ENCODE peak calls at places on chromosome 2, in six cellular contexts. A is K562, V is GM12891, B is GM12878, E is H1, H is HepG2. I is an unnamed sample.
A peak's percentile ranks its signal among the peaks of the same experiment; 100 is the strongest.

GRCh38 chr2:120684225-120684624 is 51.4 kb upstream of the GLI2 start:
- DNase-seq in E (no peak), H (no peak), B (no peak), A (no peak), V (no peak), I (no peak)

GRCh38 chr2:43104763-43105162 is 121.6 kb downstream of the ZFP36L2 start:
- DNase-seq in E (no peak), B (no peak), H (peak; percentile 28), V (no peak), A (no peak), I (no peak)

GRCh38 chr2:201059961-201060525 is 11.4 kb downstream of the HYCC2 start:
- DNase-seq in B (no peak), A (peak; percentile 20), E (no peak), H (no peak), V (no peak), I (no peak)

GRCh38 chr2:20397811-20398447 is 47.3 kb upstream of the PUM2 start:
- DNase-seq in E (no peak), H (no peak), B (no peak), A (no peak), V (no peak), I (no peak)

GRCh38 chr2:98897746-98898145 is 38.3 kb downstream of the CRACDL start:
- DNase-seq in V (no peak), B (no peak), H (no peak), A (no peak), E (peak; percentile 17), I (no peak)

GRCh38 chr2:10935953-10936942 is 24.5 kb downstream of the KCNF1 start:
- DNase-seq in E (no peak), B (no peak), H (peak; percentile 98), V (no peak), A (peak; percentile 24), I (no peak)

GRCh38 chr2:10385933-10386773 is 62.0 kb downstream of the ODC1 start:
- DNase-seq in V (no peak), H (peak; percentile 34), A (no peak), B (no peak), E (no peak), I (no peak)

GRCh38 chr2:19540739-19541503 is 182.5 kb upstream of the OSR1 start:
- DNase-seq in V (no peak), E (no peak), B (no peak), H (no peak), A (no peak), I (no peak)

GRCh38 chr2:37323770-37324535 is 680 bp downstream of the PRKD3 start:
- DNase-seq in H (peak; percentile 29), A (peak; percentile 51), V (peak; percentile 15), E (peak; percentile 67), B (no peak), I (no peak)

GRCh38 chr2:10544252-10544651 is 96.1 kb upstream of the ODC1 start:
- DNase-seq in H (no peak), A (no peak), E (no peak), B (no peak), V (no peak), I (no peak)

GRCh38 chr2:142582317-142582716 is 295.1 kb upstream of the KYNU start:
- DNase-seq in A (no peak), E (no peak), V (no peak), B (no peak), H (no peak), I (no peak)

GRCh38 chr2:11481789-11482472 is 16.0 kb upstream of the E2F6 start:
- DNase-seq in E (peak; percentile 68), V (no peak), H (no peak), A (no peak), B (no peak), I (no peak)

GRCh38 chr2:179036353-179036905 is 13.5 kb downstream of the CCDC141 start:
- DNase-seq in H (no peak), B (no peak), V (no peak), A (no peak), E (no peak), I (no peak)

GRCh38 chr2:63840081-63840784 is 1.5 kb upstream of the UGP2 start:
- DNase-seq in A (no peak), B (no peak), E (no peak), H (no peak), V (peak; percentile 3), I (peak; percentile 11)

GRCh38 chr2:228409493-228409892 is 228.0 kb upstream of the SPHKAP start:
- DNase-seq in V (no peak), A (no peak), H (no peak), E (no peak), B (no peak), I (no peak)

GRCh38 chr2:46495347-46496030 is 16.1 kb downstream of the TMEM247 start:
- DNase-seq in H (no peak), E (no peak), V (no peak), B (no peak), A (no peak), I (no peak)

GRCh38 chr2:168821992-168822391 is 19.6 kb downstream of the NOSTRIN start:
- DNase-seq in B (no peak), A (no peak), H (no peak), E (no peak), V (no peak), I (no peak)

GRCh38 chr2:190501231-190501630 is 33.3 kb downstream of the NEMP2 start:
- DNase-seq in A (no peak), B (no peak), H (no peak), E (no peak), V (no peak), I (no peak)

GRCh38 chr2:166202778-166203177 is 75.0 kb upstream of the SCN1A start:
- DNase-seq in V (no peak), E (no peak), H (no peak), B (no peak), A (no peak), I (no peak)
- TF ChIP-seq POLR2AphosphoS5 in V (no peak), E (no peak), H (no peak), B (no peak), A (no peak), I (no peak)

GRCh38 chr2:54206596-54206995 is 49.4 kb downstream of the TSPYL6 start:
- DNase-seq in A (peak; percentile 30), H (peak; percentile 50), B (no peak), V (peak; percentile 9), E (no peak), I (no peak)
- TF ChIP-seq TAF1 in A (no peak), H (no peak), B (no peak), V (no peak), E (no peak), I (no peak)

GRCh38 chr2:72888438-72889202 is 1.4 kb downstream of the SPR start:
- DNase-seq in A (no peak), H (peak; percentile 87), V (no peak), B (no peak), E (no peak), I (no peak)

GRCh38 chr2:72887836-72888437 is 729 bp downstream of the SPR start:
- DNase-seq in V (peak; percentile 33), H (peak; percentile 89), E (peak; percentile 96), B (no peak), A (peak; percentile 90), I (peak; percentile 46)

GRCh38 chr2:72889991-72890390 is 2.8 kb downstream of the SPR start:
- DNase-seq in B (no peak), V (no peak), A (no peak), E (no peak), H (no peak), I (no peak)

GRCh38 chr2:72886505-72887031 is 640 bp upstream of the SPR start:
- DNase-seq in V (no peak), E (no peak), B (no peak), A (no peak), H (no peak), I (no peak)

GRCh38 chr2:72887032-72887835 is at the start of gene SPR:
- DNase-seq in B (no peak), A (peak; percentile 85), H (peak; percentile 68), E (peak; percentile 81), V (peak; percentile 55), I (peak; percentile 65)
- TF ChIP-seq POLR2A in B (no peak), A (peak; percentile 57), H (peak; percentile 85), E (no peak), V (no peak), I (no peak)

DNA sequence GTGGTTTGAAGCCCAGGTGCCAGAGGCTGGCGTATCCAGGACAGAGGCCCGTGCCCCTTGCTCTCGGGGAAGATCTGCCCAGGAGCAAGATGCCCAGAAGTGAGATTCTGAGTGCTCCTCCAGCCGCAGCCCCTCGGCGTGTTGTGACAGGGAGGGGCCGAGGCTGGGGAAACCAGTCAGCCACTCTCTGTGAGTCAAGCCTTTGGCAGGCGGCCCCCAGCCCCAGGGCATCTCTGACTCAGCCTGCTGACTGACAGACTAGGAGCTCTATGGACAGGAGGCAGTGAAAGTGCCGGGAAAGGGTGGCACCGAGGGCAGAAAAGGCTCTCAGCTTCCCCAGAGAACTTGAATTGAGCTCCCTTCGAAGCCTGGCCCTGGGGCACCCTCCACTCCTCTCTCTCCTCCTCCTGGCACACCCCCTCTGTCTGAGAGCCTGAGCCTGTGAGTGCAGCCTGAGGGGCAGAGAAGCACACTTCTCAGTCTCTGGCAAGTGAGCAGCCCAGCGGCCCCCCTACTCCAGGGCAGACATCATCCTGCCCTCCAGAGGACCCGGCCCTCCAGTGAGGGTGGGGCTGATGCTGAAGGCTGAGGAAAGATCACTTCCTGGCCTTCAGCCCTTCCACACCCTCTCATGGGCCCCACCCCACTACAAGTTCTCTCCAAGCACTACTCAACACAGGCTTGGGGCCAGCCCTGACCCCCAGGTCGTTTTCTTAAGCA is 32.1 kb downstream of the CYP26B1 start:
- DNase-seq in V (no peak), E (no peak), H (no peak), B (no peak), A (no peak), I (no peak)
- TF ChIP-seq POLR2AphosphoS5 in V (no peak), E (no peak), H (no peak), B (no peak), A (no peak), I (no peak)

DNA sequence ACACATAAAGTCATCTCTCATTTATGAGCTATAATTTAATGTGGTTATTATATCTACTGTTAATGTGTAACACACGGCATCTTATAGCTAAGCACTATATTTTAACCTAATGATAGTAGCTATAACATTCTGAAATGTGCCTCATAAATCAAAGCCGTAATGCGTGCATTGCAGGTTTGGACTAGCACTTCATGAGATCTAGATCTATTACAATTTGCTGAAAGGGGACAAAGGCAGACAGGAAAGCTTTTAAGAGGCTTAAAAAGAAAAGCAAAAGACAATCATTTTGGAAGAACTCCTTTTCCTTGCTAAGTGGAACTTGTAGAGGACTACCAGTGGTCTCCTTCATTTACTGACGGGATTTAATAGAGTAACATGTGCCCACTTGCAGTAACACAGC is 213.1 kb downstream of the NBAS start:
- DNase-seq in A (no peak), H (no peak), E (no peak), B (no peak), V (no peak), I (no peak)
- TF ChIP-seq TAF1 in A (no peak), H (no peak), E (no peak), B (no peak), V (no peak), I (no peak)

DNA sequence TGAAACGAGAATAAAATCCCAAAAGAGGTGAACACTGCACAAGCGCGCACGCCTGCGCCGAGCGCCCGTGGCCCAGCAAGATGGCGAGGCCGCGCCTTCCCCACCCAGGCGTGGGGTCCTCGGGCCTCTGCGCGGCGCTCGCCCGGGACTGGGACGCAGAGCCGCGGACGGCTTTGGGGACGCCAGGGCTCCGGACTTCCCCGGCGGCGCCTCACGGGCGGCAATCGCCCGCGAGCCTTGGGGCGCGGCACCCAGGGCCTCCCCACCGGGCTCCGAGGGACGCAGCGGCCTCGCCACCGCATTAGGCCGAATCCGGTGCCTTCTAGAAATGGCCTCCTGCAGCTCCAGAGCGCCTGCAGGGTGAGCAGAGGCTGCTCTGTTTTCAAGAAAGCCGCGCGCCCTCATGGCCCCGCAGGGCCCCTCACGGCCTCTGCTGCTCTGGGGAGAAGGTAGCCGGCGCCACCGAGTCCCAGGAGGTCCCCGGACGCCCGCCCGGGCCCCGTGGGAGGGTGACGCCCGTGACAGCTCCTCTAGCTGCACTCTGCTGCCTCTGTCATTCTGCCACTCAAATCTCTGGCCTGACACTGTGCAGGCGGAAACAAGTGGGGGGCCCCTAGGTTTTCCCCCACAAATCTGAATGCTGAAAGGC is 35.9 kb upstream of the POMC start:
- DNase-seq in B (no peak), V (peak; percentile 61), E (peak; percentile 69), H (no peak), A (no peak), I (peak; percentile 43)
- TF ChIP-seq POLR2A in B (peak; percentile 19), V (no peak), E (no peak), H (no peak), A (no peak), I (no peak)

I was measured in GM12892.